ENCODE peak calls at places on chromosomes 4 and X, in five cellular contexts. O is LoVo, L is neuronal stem cell, G is RPMI8226, I is body of pancreas. C is an unnamed sample.
A peak's percentile ranks its signal among the peaks of the same experiment; 100 is the strongest.

GRCh38 chrX:2679534-2680485 is 11.3 kb upstream of the CD99 start:
- DNase-seq in O (no peak), L (no peak), G (peak; percentile 75), I (no peak), C (peak; percentile 57)

GRCh38 chr4:181525641-181526040 is 717.6 kb upstream of the TENM3 start:
- DNase-seq in O (no peak), L (no peak), G (no peak), I (no peak), C (no peak)

GRCh38 chrX:63784902-63785692 is at the start of gene ARHGEF9:
- DNase-seq in O (no peak), L (peak; percentile 44), G (no peak), I (peak; percentile 4), C (no peak)

GRCh38 chrX:96682516-96682915 is 2.1 kb upstream of the DIAPH2 start:
- DNase-seq in O (no peak), L (no peak), G (no peak), I (no peak), C (no peak)

GRCh38 chr4:148834804-148835598 is 392.8 kb upstream of the NR3C2 start:
- DNase-seq in O (peak; percentile 19), L (no peak), G (no peak), I (peak; percentile 46), C (no peak)

GRCh38 chrX:65677954-65678469 is 10.6 kb downstream of the MSN start:
- DNase-seq in O (peak; percentile 7), L (no peak), G (no peak), I (no peak), C (peak; percentile 26)

GRCh38 chr4:185128272-185129119 is 14.6 kb upstream of the SLC25A4 start:
- DNase-seq in O (no peak), L (peak; percentile 52), G (no peak), I (peak; percentile 26), C (no peak)

GRCh38 chr4:7802093-7802726 is 137.5 kb downstream of the AFAP1 start:
- DNase-seq in O (peak; percentile 63), L (peak; percentile 72), G (peak; percentile 71), I (peak; percentile 79), C (no peak)

GRCh38 chr4:20109395-20109794 is 142.3 kb upstream of the SLIT2 start:
- DNase-seq in O (no peak), L (no peak), G (no peak), I (no peak), C (peak; percentile 13)

GRCh38 chrX:31606796-31607195 is 535.0 kb upstream of the FTHL17 start:
- DNase-seq in O (no peak), L (no peak), G (no peak), I (no peak), C (no peak)

GRCh38 chrX:119145241-119145653 is 17.6 kb upstream of the KIAA1210 start:
- DNase-seq in O (no peak), L (no peak), G (peak; percentile 5), I (no peak), C (no peak)

GRCh38 chr4:185265942-185266341 is 56.5 kb downstream of the SNX25 start:
- DNase-seq in O (no peak), L (no peak), G (peak; percentile 7), I (no peak), C (no peak)

GRCh38 chrX:13863326-13863725 is 46.4 kb upstream of the GPM6B start:
- DNase-seq in O (no peak), L (no peak), G (peak; percentile 60), I (no peak), C (no peak)

GRCh38 chr4:2487632-2488031 is 18.7 kb downstream of the RNF4 start:
- DNase-seq in O (no peak), L (no peak), G (no peak), I (no peak), C (no peak)

GRCh38 chrX:31893525-31893924 is 821.7 kb upstream of the FTHL17 start:
- DNase-seq in O (no peak), L (no peak), G (peak; percentile 7), I (no peak), C (no peak)

GRCh38 chr4:174086829-174087799 is 196.4 kb downstream of the FBXO8 start:
- DNase-seq in O (no peak), L (no peak), G (no peak), I (no peak), C (no peak)

GRCh38 chrX:120111611-120112010 is 4.1 kb downstream of the RHOXF1 start:
- DNase-seq in O (no peak), L (no peak), G (no peak), I (no peak), C (no peak)

GRCh38 chr4:8144359-8144758 is 14.3 kb downstream of the ABLIM2 start:
- DNase-seq in O (no peak), L (no peak), G (peak; percentile 12), I (no peak), C (no peak)

GRCh38 chr4:27357283-27357682 is 496.6 kb downstream of the STIM2 start:
- DNase-seq in O (peak; percentile 8), L (no peak), G (no peak), I (no peak), C (no peak)

GRCh38 chr4:168388890-168389289 is 70.3 kb upstream of the DDX60 start:
- DNase-seq in O (peak; percentile 20), L (no peak), G (no peak), I (no peak), C (no peak)

GRCh38 chr4:29405151-29405550 is 1315.0 kb upstream of the PCDH7 start:
- DNase-seq in O (no peak), L (no peak), G (no peak), I (no peak), C (no peak)

GRCh38 chr4:143587703-143588102 is 74.2 kb downstream of the SMARCA5 start:
- DNase-seq in O (no peak), L (no peak), G (no peak), I (no peak), C (no peak)

GRCh38 chr4:138592801-138593200 is 350.7 kb upstream of the SLC7A11 start:
- DNase-seq in O (no peak), L (peak; percentile 12), G (no peak), I (no peak), C (no peak)

GRCh38 chr4:109559625-109559982 is 442 bp upstream of the MCUB start:
- DNase-seq in O (peak; percentile 14), L (no peak), G (no peak), I (peak; percentile 11), C (no peak)

GRCh38 chrX:148380107-148380506 is 120.3 kb upstream of the AFF2 start:
- DNase-seq in O (no peak), L (no peak), G (peak; percentile 3), I (no peak), C (no peak)